ENCODE peak calls at places on chromosome 4, in six cellular contexts. One of them, this sample, is unnamed.

GRCh38 chr4:137530176-137530575 is 2.1 kb downstream of the PCDH18 start:
- DNase-seq in astrocyte of the spinal cord: peak
- DNase-seq in GM12865: no peak
- DNase-seq in left ventricle myocardium inferior: no peak
- DNase-seq in HCT116: no peak
- DNase-seq in ascending aorta: no peak
- DNase-seq in this sample: no peak

GRCh38 chr4:99876946-99877345 is 17.3 kb downstream of the LAMTOR3 start:
- DNase-seq in HCT116: no peak
- DNase-seq in ascending aorta: no peak
- DNase-seq in GM12865: no peak
- DNase-seq in astrocyte of the spinal cord: no peak
- DNase-seq in left ventricle myocardium inferior: no peak
- DNase-seq in this sample: peak

GRCh38 chr4:73704314-73705055 is 35.9 kb upstream of the CXCL8 start:
- DNase-seq in astrocyte of the spinal cord: peak
- DNase-seq in left ventricle myocardium inferior: no peak
- DNase-seq in ascending aorta: peak
- DNase-seq in HCT116: peak
- DNase-seq in GM12865: no peak
- DNase-seq in this sample: peak

GRCh38 chr4:139740531-139741041 is 75.0 kb downstream of the MGST2 start:
- DNase-seq in left ventricle myocardium inferior: peak
- DNase-seq in GM12865: no peak
- DNase-seq in astrocyte of the spinal cord: peak
- DNase-seq in HCT116: no peak
- DNase-seq in ascending aorta: no peak
- DNase-seq in this sample: peak

GRCh38 chr4:140568507-140569306 is at the start of gene UCP1:
- DNase-seq in left ventricle myocardium inferior: peak
- DNase-seq in GM12865: no peak
- DNase-seq in ascending aorta: no peak
- DNase-seq in HCT116: no peak
- DNase-seq in astrocyte of the spinal cord: peak
- DNase-seq in this sample: peak

GRCh38 chr4:25722964-25723363 is 67.3 kb downstream of the SLC34A2 start:
- DNase-seq in ascending aorta: no peak
- DNase-seq in GM12865: no peak
- DNase-seq in astrocyte of the spinal cord: no peak
- DNase-seq in HCT116: no peak
- DNase-seq in left ventricle myocardium inferior: no peak
- DNase-seq in this sample: no peak

GRCh38 chr4:74549936-74550335 is 105.0 kb downstream of the AREG start:
- DNase-seq in GM12865: no peak
- DNase-seq in ascending aorta: no peak
- DNase-seq in HCT116: no peak
- DNase-seq in left ventricle myocardium inferior: no peak
- DNase-seq in astrocyte of the spinal cord: no peak
- DNase-seq in this sample: peak

GRCh38 chr4:85995361-85995760 is 364.5 kb downstream of the MAPK10 start:
- DNase-seq in ascending aorta: no peak
- DNase-seq in astrocyte of the spinal cord: no peak
- DNase-seq in GM12865: no peak
- DNase-seq in left ventricle myocardium inferior: no peak
- DNase-seq in HCT116: no peak
- DNase-seq in this sample: no peak

GRCh38 chr4:166400270-166400894 is 527.3 kb downstream of the TLL1 start:
- DNase-seq in GM12865: no peak
- DNase-seq in astrocyte of the spinal cord: no peak
- DNase-seq in HCT116: no peak
- DNase-seq in left ventricle myocardium inferior: no peak
- DNase-seq in ascending aorta: no peak
- DNase-seq in this sample: no peak

GRCh38 chr4:19266566-19266965 is 985.1 kb upstream of the SLIT2 start:
- DNase-seq in left ventricle myocardium inferior: no peak
- DNase-seq in ascending aorta: no peak
- DNase-seq in HCT116: no peak
- DNase-seq in astrocyte of the spinal cord: no peak
- DNase-seq in GM12865: no peak
- DNase-seq in this sample: no peak

GRCh38 chr4:110075891-110076290 is 122.5 kb downstream of the ELOVL6 start:
- DNase-seq in astrocyte of the spinal cord: no peak
- DNase-seq in ascending aorta: no peak
- DNase-seq in left ventricle myocardium inferior: no peak
- DNase-seq in GM12865: no peak
- DNase-seq in HCT116: no peak
- DNase-seq in this sample: no peak

GRCh38 chr4:14446311-14446710 is 556.0 kb upstream of the CPEB2 start:
- DNase-seq in left ventricle myocardium inferior: no peak
- DNase-seq in GM12865: no peak
- DNase-seq in astrocyte of the spinal cord: peak
- DNase-seq in HCT116: no peak
- DNase-seq in ascending aorta: no peak
- DNase-seq in this sample: peak

GRCh38 chr4:65791111-65791806 is 121.0 kb upstream of the EPHA5 start:
- DNase-seq in HCT116: no peak
- DNase-seq in GM12865: no peak
- DNase-seq in left ventricle myocardium inferior: no peak
- DNase-seq in ascending aorta: no peak
- DNase-seq in astrocyte of the spinal cord: peak
- DNase-seq in this sample: peak
- H3K4me3 ChIP-seq in HCT116: no peak
- H3K4me3 ChIP-seq in GM12865: no peak
- H3K4me3 ChIP-seq in left ventricle myocardium inferior: no peak
- H3K4me3 ChIP-seq in ascending aorta: no peak
- H3K4me3 ChIP-seq in astrocyte of the spinal cord: no peak
- H3K4me3 ChIP-seq in this sample: no peak

GRCh38 chr4:55853484-55854046 is at the start of gene EXOC1:
- DNase-seq in HCT116: peak
- DNase-seq in astrocyte of the spinal cord: peak
- DNase-seq in ascending aorta: peak
- DNase-seq in GM12865: peak
- DNase-seq in left ventricle myocardium inferior: peak
- DNase-seq in this sample: peak
- H3K4me3 ChIP-seq in HCT116: peak
- H3K4me3 ChIP-seq in astrocyte of the spinal cord: peak
- H3K4me3 ChIP-seq in ascending aorta: peak
- H3K4me3 ChIP-seq in GM12865: peak
- H3K4me3 ChIP-seq in left ventricle myocardium inferior: peak
- H3K4me3 ChIP-seq in this sample: peak

GRCh38 chr4:92091335-92091734 is 212.4 kb upstream of the GRID2 start:
- DNase-seq in HCT116: no peak
- DNase-seq in astrocyte of the spinal cord: no peak
- DNase-seq in left ventricle myocardium inferior: no peak
- DNase-seq in GM12865: peak
- DNase-seq in ascending aorta: no peak
- DNase-seq in this sample: no peak

DNA sequence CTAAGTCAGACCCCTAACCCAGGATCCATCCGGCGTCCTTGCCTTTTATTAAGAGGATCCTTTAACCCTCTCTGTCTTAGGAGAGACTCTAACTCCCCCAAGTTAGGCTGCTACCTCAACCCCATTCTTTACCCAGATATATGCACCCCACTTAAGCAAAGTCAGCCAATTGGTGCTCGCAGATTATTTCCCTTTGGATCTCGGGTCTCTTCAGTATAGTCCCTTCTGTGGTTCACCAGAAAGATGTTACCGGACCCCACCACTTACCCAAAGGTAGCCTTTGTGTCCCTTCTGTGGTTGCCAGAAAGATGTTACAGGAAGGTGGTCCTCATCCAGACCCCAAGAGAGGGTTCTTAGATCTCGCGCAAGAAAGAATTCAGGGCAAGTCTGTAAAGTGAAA is 212.9 kb upstream of the GRID2 start:
- DNase-seq in ascending aorta: no peak
- DNase-seq in GM12865: no peak
- DNase-seq in astrocyte of the spinal cord: no peak
- DNase-seq in left ventricle myocardium inferior: no peak
- DNase-seq in HCT116: no peak
- DNase-seq in this sample: no peak
- H3K4me3 ChIP-seq in ascending aorta: no peak
- H3K4me3 ChIP-seq in GM12865: peak
- H3K4me3 ChIP-seq in astrocyte of the spinal cord: no peak
- H3K4me3 ChIP-seq in left ventricle myocardium inferior: no peak
- H3K4me3 ChIP-seq in HCT116: no peak
- H3K4me3 ChIP-seq in this sample: no peak

GRCh38 chr4:28402751-28403150 is 1542.1 kb downstream of the STIM2 start:
- DNase-seq in GM12865: no peak
- DNase-seq in astrocyte of the spinal cord: no peak
- DNase-seq in HCT116: no peak
- DNase-seq in ascending aorta: no peak
- DNase-seq in left ventricle myocardium inferior: no peak
- DNase-seq in this sample: no peak
- H3K4me3 ChIP-seq in GM12865: no peak
- H3K4me3 ChIP-seq in astrocyte of the spinal cord: no peak
- H3K4me3 ChIP-seq in HCT116: no peak
- H3K4me3 ChIP-seq in ascending aorta: no peak
- H3K4me3 ChIP-seq in left ventricle myocardium inferior: no peak
- H3K4me3 ChIP-seq in this sample: no peak

GRCh38 chr4:184103755-184104367 is 113.8 kb downstream of the ENPP6 start:
- DNase-seq in HCT116: no peak
- DNase-seq in left ventricle myocardium inferior: no peak
- DNase-seq in GM12865: no peak
- DNase-seq in astrocyte of the spinal cord: no peak
- DNase-seq in ascending aorta: no peak
- DNase-seq in this sample: no peak

GRCh38 chr4:184104419-184105101 is 113.1 kb downstream of the ENPP6 start:
- DNase-seq in GM12865: no peak
- DNase-seq in astrocyte of the spinal cord: no peak
- DNase-seq in ascending aorta: no peak
- DNase-seq in left ventricle myocardium inferior: no peak
- DNase-seq in HCT116: no peak
- DNase-seq in this sample: no peak

GRCh38 chr4:184101711-184102110 is 116.0 kb downstream of the ENPP6 start:
- DNase-seq in HCT116: no peak
- DNase-seq in left ventricle myocardium inferior: no peak
- DNase-seq in GM12865: no peak
- DNase-seq in ascending aorta: no peak
- DNase-seq in astrocyte of the spinal cord: no peak
- DNase-seq in this sample: no peak

GRCh38 chr4:184102927-184103326 is 114.7 kb downstream of the ENPP6 start:
- DNase-seq in HCT116: no peak
- DNase-seq in astrocyte of the spinal cord: no peak
- DNase-seq in left ventricle myocardium inferior: no peak
- DNase-seq in ascending aorta: no peak
- DNase-seq in GM12865: no peak
- DNase-seq in this sample: no peak

GRCh38 chr4:184102488-184102887 is 115.2 kb downstream of the ENPP6 start:
- DNase-seq in left ventricle myocardium inferior: no peak
- DNase-seq in ascending aorta: no peak
- DNase-seq in astrocyte of the spinal cord: no peak
- DNase-seq in HCT116: no peak
- DNase-seq in GM12865: no peak
- DNase-seq in this sample: no peak
- H3K4me3 ChIP-seq in left ventricle myocardium inferior: no peak
- H3K4me3 ChIP-seq in ascending aorta: no peak
- H3K4me3 ChIP-seq in astrocyte of the spinal cord: no peak
- H3K4me3 ChIP-seq in HCT116: no peak
- H3K4me3 ChIP-seq in GM12865: no peak
- H3K4me3 ChIP-seq in this sample: no peak